ENCODE peak calls at places on chromosomes 1 and 21, in nine cellular contexts. X is mammary epithelial cell, C is progenitor cell of endocrine pancreas, P is fibroblast of mammary gland, O is fibroblast of the aortic adventitia, I is cardiac muscle cell, T is activated B cell treated with CpG ODN at 0.5 μM for 24 hours, R is lower lobe of right lung, M is heart right ventricle. Q is an unnamed sample.
A peak's percentile ranks its signal among the peaks of the same experiment; 100 is the strongest.

GRCh38 chr1:90381598-90381997 is 335.5 kb downstream of the BARHL2 start:
- DNase-seq in R (no peak), P (no peak), C (no peak), T (no peak), X (no peak), M (no peak), I (no peak), O (no peak), Q (no peak)

GRCh38 chr1:223074427-223074826 is 68.6 kb downstream of the TLR5 start:
- DNase-seq in R (no peak), X (no peak), I (no peak), P (no peak), T (no peak), O (peak; percentile 18), C (no peak), M (peak; percentile 45), Q (no peak)

GRCh38 chr1:172823534-172823933 is 164.6 kb downstream of the FASLG start:
- DNase-seq in I (peak; percentile 15), O (peak; percentile 40), X (no peak), T (no peak), R (no peak), P (peak; percentile 97), M (no peak), C (no peak), Q (no peak)

GRCh38 chr21:33325222-33326067 is 675 bp downstream of the IFNAR1 start:
- DNase-seq in X (peak; percentile 75), I (peak; percentile 73), C (peak; percentile 19), O (peak; percentile 70), T (no peak), P (peak; percentile 81), R (peak; percentile 85), M (peak; percentile 83), Q (peak; percentile 68)

GRCh38 chr1:169527461-169528213 is 41.9 kb upstream of the SLC19A2 start:
- DNase-seq in M (no peak), P (peak; percentile 84), X (no peak), C (no peak), I (peak; percentile 61), T (no peak), O (peak; percentile 17), R (no peak), Q (no peak)

GRCh38 chr1:64223329-64224151 is 20.1 kb downstream of the UBE2U start:
- DNase-seq in O (peak; percentile 93), I (peak; percentile 80), X (peak; percentile 87), R (no peak), P (peak; percentile 89), M (no peak), C (no peak), T (no peak), Q (no peak)

GRCh38 chr21:42218836-42219605 is at the start of gene ABCG1:
- DNase-seq in R (peak; percentile 71), C (no peak), M (no peak), X (peak; percentile 36), O (no peak), P (no peak), T (peak; percentile 53), I (peak; percentile 33), Q (peak; percentile 50)

GRCh38 chr1:19814681-19815503 is at the start of gene RNF186:
- DNase-seq in P (no peak), I (no peak), M (no peak), C (no peak), O (no peak), X (no peak), T (no peak), R (peak; percentile 65), Q (no peak)

GRCh38 chr1:38454749-38455441 is 404.7 kb downstream of the RRAGC start:
- DNase-seq in I (no peak), O (no peak), M (no peak), P (no peak), X (no peak), T (no peak), C (no peak), R (no peak), Q (no peak)

GRCh38 chr1:167617100-167617949 is 12.7 kb upstream of the RCSD1 start:
- DNase-seq in C (no peak), I (peak; percentile 86), X (peak; percentile 80), R (peak; percentile 60), M (peak; percentile 54), T (peak; percentile 62), O (no peak), P (peak; percentile 69), Q (no peak)

GRCh38 chr1:158969166-158969565 is 37.8 kb downstream of the PYHIN1 start:
- DNase-seq in T (no peak), P (no peak), R (no peak), I (no peak), O (no peak), X (peak; percentile 72), M (no peak), C (no peak), Q (no peak)

GRCh38 chr1:11500881-11501280 is 21.9 kb downstream of the DISP3 start:
- DNase-seq in P (no peak), T (no peak), C (no peak), X (no peak), M (no peak), I (no peak), R (no peak), O (no peak), Q (no peak)

GRCh38 chr1:84294751-84295150 is 6.8 kb upstream of the SAMD13 start:
- DNase-seq in O (no peak), C (no peak), M (no peak), X (no peak), T (no peak), I (no peak), P (no peak), R (no peak), Q (no peak)

GRCh38 chr1:67674260-67675011 is 10.6 kb upstream of the GADD45A start:
- DNase-seq in T (no peak), I (peak; percentile 67), O (peak; percentile 79), M (peak; percentile 72), P (peak; percentile 82), R (no peak), C (no peak), X (no peak), Q (no peak)

GRCh38 chr1:94743866-94744265 is 76.3 kb upstream of the SLC44A3 start:
- DNase-seq in O (no peak), M (no peak), X (peak; percentile 58), P (peak; percentile 49), T (no peak), I (no peak), R (no peak), C (no peak), Q (no peak)

DNA sequence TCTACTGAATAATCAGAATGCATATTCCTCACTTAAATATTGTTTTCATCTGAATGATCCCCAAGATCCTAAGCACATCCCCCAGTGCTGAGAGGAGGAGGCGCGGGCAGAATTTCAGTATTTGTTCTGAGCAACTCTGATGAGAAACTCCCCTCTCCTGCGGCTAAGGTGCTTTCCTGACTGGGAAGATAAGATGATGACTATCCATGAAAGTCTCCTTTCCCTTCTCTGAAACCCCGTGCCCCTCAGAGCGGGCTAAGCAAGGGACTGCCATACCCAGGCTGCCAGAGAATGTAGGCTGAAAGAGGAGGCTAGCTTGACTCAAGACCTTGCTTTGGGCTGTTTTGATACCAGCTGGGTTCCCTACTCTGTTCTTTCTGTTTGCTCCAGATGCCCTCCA is 39.7 kb upstream of the IPO9 start:
- DNase-seq in C (no peak), X (no peak), O (no peak), P (no peak), I (no peak), T (no peak), M (no peak), R (no peak), Q (no peak)
- TF ChIP-seq CTCF in C (no peak), X (no peak), O (no peak), P (no peak), I (no peak), T (no peak), M (no peak), R (no peak), Q (no peak)

DNA sequence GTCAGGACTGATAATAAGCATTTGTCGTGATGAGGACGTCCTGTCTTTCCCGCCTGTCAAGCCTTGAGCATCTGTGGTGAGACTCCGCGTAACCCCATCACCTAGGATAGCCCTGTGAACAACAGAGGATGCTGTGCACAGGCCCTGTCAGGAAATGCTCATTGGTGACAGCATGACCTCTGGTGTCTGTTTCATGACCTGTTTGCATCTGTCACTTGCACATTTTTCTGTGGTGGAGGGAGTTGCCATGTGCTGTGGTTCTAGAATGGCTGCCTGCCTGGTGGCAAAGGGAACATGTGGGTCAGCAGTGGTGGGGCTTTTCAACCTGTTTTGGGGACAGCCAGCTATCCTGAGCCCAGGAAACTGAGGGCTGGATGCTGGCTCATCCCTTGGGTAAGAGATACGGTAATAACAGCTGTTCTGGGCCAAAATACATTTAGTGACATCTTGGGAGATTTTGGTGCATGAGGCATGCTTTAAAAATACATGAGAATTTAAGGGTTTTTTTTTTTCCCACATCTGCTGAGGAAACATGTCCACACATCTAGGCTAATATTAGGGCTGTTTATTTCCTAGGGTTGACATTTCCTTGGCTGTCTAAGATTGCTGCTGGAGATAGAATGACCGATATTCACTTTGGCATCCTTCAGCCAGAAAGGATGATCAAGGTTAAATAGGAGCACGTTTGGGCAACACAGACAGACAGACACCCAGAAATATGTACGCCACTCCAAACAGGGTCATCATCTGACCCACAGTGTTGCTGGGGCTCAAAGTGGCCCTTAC is 52.9 kb downstream of the KCNC4 start:
- DNase-seq in X (no peak), I (no peak), T (no peak), R (no peak), C (no peak), O (no peak), P (no peak), M (peak; percentile 21), Q (no peak)
- TF ChIP-seq CTCF in X (no peak), I (no peak), T (no peak), R (no peak), C (no peak), O (no peak), P (no peak), M (no peak), Q (no peak)

DNA sequence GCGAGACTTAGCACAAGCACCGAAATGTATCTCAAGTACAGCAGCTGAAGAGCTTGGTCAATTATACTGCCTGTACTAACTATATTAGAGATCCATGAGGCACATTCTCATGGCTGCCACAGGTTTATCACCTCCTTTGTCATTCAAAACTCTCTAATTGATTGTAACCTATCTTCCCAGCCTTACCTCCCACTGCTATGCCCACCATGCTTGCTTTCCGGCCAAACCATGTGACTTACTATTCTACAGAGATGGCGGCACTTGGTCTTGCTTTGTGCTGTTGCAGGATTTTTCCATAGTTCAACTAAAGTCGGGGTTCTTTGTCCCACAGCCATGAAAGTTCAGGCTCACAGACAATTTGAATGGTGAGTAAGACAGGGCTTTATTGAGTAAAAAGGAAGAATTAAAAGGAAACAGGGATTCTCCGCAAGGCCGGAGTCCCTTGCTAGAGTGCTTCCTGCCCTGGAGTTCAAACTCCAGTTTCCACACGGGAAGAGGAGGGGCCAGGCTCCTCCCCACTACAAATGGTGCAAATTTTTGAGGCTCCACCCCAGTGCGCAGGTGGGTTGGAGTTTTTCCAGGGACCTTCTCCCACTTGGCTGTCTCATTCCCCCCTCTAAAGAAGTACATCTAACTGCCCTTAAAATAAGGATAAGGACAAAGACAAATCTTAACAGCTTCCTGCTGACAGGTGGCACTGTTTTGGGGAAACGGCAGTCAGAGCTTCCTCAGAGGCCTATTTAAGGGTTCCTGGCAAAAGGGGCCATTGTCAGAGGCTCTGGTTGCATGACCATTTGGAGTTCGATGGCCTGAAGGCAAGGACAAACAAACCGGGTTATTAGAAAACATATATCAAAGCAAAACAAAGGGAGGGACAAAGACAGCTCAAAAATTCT is 28.7 kb downstream of the FMO2 start:
- DNase-seq in I (no peak), X (no peak), C (no peak), R (no peak), P (no peak), O (no peak), M (no peak), T (no peak), Q (no peak)
- TF ChIP-seq CTCF in I (no peak), X (no peak), C (no peak), R (no peak), P (no peak), O (no peak), M (no peak), T (no peak), Q (no peak)

GRCh38 chr1:60129916-60130315 is 56.3 kb upstream of the C1orf87 start:
- DNase-seq in I (peak; percentile 6), P (peak; percentile 31), C (no peak), X (no peak), T (no peak), O (peak; percentile 45), M (no peak), R (no peak), Q (no peak)
- TF ChIP-seq CTCF in I (no peak), P (peak; percentile 19), C (no peak), X (no peak), T (no peak), O (peak; percentile 18), M (no peak), R (no peak), Q (no peak)